ENCODE peak calls at places on chromosomes 7 and 10, in four cellular contexts. N is HL-60, H is A549, E is GM23338. K is an unnamed sample.

GRCh38 chr10:126115021-126115610 is 218.8 kb downstream of the FANK1 start:
- DNase-seq in N (no peak), H (no peak), E (no peak), K (no peak)

GRCh38 chr10:112952282-112952991 is 2.4 kb downstream of the TCF7L2 start:
- DNase-seq in N (no peak), H (peak; percentile 48), E (peak; percentile 61), K (no peak)

GRCh38 chr10:5449823-5450222 is 37.5 kb downstream of the NET1 start:
- DNase-seq in N (peak; percentile 43), H (peak; percentile 40), E (peak; percentile 50), K (peak; percentile 68)

GRCh38 chr7:140677496-140677895 is 4.8 kb downstream of the ADCK2 start:
- DNase-seq in N (no peak), H (no peak), E (no peak), K (no peak)

GRCh38 chr10:132064082-132064755 is 1.5 kb upstream of the JAKMIP3 start:
- DNase-seq in N (no peak), H (no peak), E (no peak), K (no peak)

GRCh38 chr10:21030096-21030495 is 133.0 kb upstream of the NEBL start:
- DNase-seq in N (peak; percentile 54), H (peak; percentile 68), E (no peak), K (no peak)

GRCh38 chr7:100887955-100888481 is 1.5 kb downstream of the UFSP1 start:
- DNase-seq in N (no peak), H (no peak), E (no peak), K (no peak)

GRCh38 chr10:42996588-42996987 is 80.3 kb upstream of the RET start:
- DNase-seq in N (no peak), H (no peak), E (no peak), K (no peak)

GRCh38 chr7:36192050-36192824 is 39.2 kb downstream of the EEPD1 start:
- DNase-seq in N (peak; percentile 89), H (no peak), E (no peak), K (no peak)

GRCh38 chr10:112792487-112793196 is 157.4 kb upstream of the TCF7L2 start:
- DNase-seq in N (no peak), H (no peak), E (no peak), K (no peak)

GRCh38 chr10:74738052-74738451 is 88.3 kb upstream of the KAT6B start:
- DNase-seq in N (peak; percentile 79), H (no peak), E (no peak), K (no peak)

GRCh38 chr10:98425511-98426352 is 10.8 kb upstream of the PYROXD2 start:
- DNase-seq in N (peak; percentile 45), H (peak; percentile 64), E (peak; percentile 87), K (peak; percentile 29)

GRCh38 chr7:149220534-149220933 is 18.9 kb upstream of the ZNF212 start:
- DNase-seq in N (no peak), H (no peak), E (no peak), K (no peak)

GRCh38 chr7:74039337-74039736 is 11.4 kb downstream of the ELN start:
- DNase-seq in N (no peak), H (no peak), E (no peak), K (no peak)
- TF ChIP-seq REST in N (no peak), H (no peak), E (no peak), K (no peak)

GRCh38 chr7:26857534-26858228 is 6.7 kb downstream of the SKAP2 start:
- DNase-seq in N (no peak), H (no peak), E (peak; percentile 72), K (no peak)

GRCh38 chr7:26855421-26855820 is 9.0 kb downstream of the SKAP2 start:
- DNase-seq in N (no peak), H (no peak), E (no peak), K (no peak)

GRCh38 chr7:26857170-26857533 is 7.2 kb downstream of the SKAP2 start:
- DNase-seq in N (no peak), H (no peak), E (no peak), K (no peak)

GRCh38 chr7:26854932-26855331 is 9.5 kb downstream of the SKAP2 start:
- DNase-seq in N (no peak), H (no peak), E (no peak), K (no peak)

GRCh38 chr7:26856481-26856880 is 7.9 kb downstream of the SKAP2 start:
- DNase-seq in N (no peak), H (no peak), E (no peak), K (no peak)
- TF ChIP-seq REST in N (no peak), H (no peak), E (no peak), K (no peak)

DNA sequence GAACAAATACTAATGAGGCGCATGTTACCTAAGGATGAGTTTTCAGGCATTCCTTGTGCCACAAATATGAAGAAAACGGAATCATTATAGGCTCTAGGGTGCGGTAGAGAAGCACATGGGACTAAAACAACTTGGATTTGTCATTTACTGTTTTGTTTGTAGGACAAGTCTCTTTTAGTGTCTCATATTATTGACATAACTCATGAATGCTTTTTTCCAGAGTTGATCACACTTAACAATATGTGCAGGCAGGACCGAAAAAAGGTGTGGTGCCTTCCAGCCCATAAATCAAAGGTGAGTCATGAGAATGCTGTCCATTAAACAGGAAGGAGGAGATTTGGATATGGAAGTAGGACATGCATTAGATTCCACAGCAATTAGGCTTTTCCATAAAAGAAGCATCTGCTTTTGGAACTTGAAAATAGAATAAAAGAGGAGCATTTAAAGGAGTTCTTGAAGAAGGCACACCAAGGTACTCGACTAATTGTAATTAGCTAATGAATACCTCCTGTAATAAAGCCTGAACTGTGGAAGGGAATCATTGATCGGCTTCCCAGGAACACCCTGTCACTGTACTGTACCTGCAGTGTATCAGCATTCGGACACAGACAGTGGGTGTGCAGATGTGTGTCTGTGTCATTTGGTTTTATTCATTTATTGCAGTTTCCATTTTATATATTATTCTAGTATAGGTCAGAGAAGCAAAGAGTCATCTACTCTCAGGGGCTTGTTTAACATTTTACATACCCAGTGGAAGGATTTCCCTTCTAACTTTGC is 119.7 kb upstream of the KLF14 start:
- DNase-seq in N (no peak), H (peak; percentile 86), E (no peak), K (peak; percentile 16)
- TF ChIP-seq REST in N (no peak), H (no peak), E (no peak), K (no peak)

GRCh38 chr7:96300981-96301380 is 20.9 kb downstream of the SLC25A13 start:
- DNase-seq in N (no peak), H (no peak), E (no peak), K (no peak)
- TF ChIP-seq REST in N (no peak), H (no peak), E (no peak), K (no peak)

DNA sequence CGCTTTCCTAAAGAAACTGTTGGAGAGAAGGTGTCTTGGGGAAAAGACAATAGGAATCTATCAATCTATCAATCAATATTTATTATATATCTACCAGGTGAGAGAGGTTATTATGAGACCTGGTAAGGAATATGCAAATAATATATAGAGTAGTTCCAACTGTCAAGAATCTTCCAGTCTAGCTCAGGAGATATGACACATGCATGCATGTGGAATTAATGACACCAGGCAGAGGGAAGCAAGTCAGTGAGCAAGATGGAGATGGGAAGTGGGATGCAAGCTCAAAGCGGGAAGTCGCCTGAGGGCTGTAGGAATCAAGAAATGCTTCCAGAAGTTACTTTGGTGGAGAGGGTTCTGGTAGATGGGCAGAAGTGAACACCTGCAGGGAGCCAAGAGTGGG is 187.4 kb upstream of the NRP1 start:
- DNase-seq in N (no peak), H (no peak), E (no peak), K (no peak)
- TF ChIP-seq REST in N (no peak), H (no peak), E (no peak), K (no peak)

GRCh38 chr7:79452495-79453265 is 787 bp downstream of the MAGI2 start:
- DNase-seq in N (no peak), H (peak; percentile 11), E (peak; percentile 39), K (peak; percentile 60)

GRCh38 chr7:79451580-79451979 is 1.9 kb downstream of the MAGI2 start:
- DNase-seq in N (no peak), H (no peak), E (no peak), K (no peak)

GRCh38 chr7:79453266-79453557 is 255 bp downstream of the MAGI2 start:
- DNase-seq in N (no peak), H (no peak), E (no peak), K (no peak)

GRCh38 chr7:79453558-79454324 is at the start of gene MAGI2:
- DNase-seq in N (no peak), H (peak; percentile 20), E (peak; percentile 70), K (peak; percentile 41)

GRCh38 chr7:79452032-79452494 is 1.4 kb downstream of the MAGI2 start:
- DNase-seq in N (no peak), H (peak; percentile 82), E (peak; percentile 85), K (peak; percentile 97)
- TF ChIP-seq REST in N (no peak), H (no peak), E (no peak), K (no peak)

GRCh38 chr7:55020481-55020871 is 1.7 kb downstream of the EGFR start:
- DNase-seq in N (no peak), H (peak; percentile 57), E (no peak), K (no peak)

GRCh38 chr7:55021053-55021452 is 2.2 kb downstream of the EGFR start:
- DNase-seq in N (no peak), H (no peak), E (no peak), K (no peak)

GRCh38 chr7:55019691-55020480 is 1.1 kb downstream of the EGFR start:
- DNase-seq in N (no peak), H (no peak), E (peak; percentile 55), K (no peak)

GRCh38 chr7:55022618-55022985 is 3.8 kb downstream of the EGFR start:
- DNase-seq in N (no peak), H (no peak), E (no peak), K (no peak)

DNA sequence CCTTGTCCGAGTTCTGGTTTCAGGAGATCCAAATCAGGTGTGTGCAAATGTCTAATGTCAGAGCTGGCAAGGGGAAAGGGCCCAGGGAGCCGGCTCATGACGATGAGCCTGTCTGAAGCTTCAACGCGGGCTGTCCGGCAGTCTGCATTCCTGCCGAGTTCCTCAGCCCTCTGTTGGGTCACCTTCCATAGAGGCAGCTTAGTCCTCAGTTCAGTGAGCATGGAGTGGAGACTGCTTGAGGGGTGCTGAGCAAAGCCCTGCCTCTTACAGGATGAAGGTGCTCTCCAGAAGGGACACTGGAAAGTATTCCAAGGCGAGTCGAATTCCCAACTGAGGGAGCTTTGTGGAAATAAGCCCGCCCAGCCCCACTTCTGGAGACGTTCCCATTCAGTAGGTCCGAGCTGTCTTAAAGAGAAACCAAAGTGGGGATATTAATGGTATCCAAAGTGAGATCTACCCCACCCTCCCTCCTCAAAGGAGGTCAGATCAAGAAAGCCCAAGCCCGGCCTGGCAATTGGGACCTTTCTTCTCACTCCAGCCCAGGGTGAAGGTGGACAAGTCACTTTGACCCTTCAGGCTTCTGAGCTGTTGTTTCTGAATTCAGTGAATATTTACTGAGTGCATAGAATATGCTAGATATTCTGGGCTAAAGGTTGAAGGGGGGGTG is 3.3 kb downstream of the EGFR start:
- DNase-seq in N (no peak), H (no peak), E (no peak), K (no peak)
- TF ChIP-seq REST in N (no peak), H (no peak), E (no peak), K (no peak)

K was measured in HepG2.